ENCODE peak calls at places on chromosomes 7 and 10, in five cellular contexts. C is HCT116, O is mammary epithelial cell, Y is fibroblast of lung, R is HepG2. Z is an unnamed sample.

GRCh38 chr7:84040365-84040764 is 154.2 kb downstream of the SEMA3A start:
- DNase-seq in Y (no peak), O (no peak), R (peak; percentile 84), C (no peak), Z (peak; percentile 77)

GRCh38 chr10:117699436-117700075 is 157.0 kb downstream of the EMX2 start:
- DNase-seq in R (no peak), Y (no peak), O (peak; percentile 64), C (no peak), Z (no peak)

GRCh38 chr10:132674311-132674710 is 111.6 kb downstream of the NKX6-2 start:
- DNase-seq in O (no peak), Y (no peak), R (no peak), C (no peak), Z (no peak)

GRCh38 chr7:141646826-141647480 is 55.0 kb downstream of the DENND11 start:
- DNase-seq in R (no peak), Y (no peak), O (no peak), C (no peak), Z (no peak)

GRCh38 chr10:20871970-20872369 is 25.1 kb downstream of the NEBL start:
- DNase-seq in R (no peak), C (no peak), O (no peak), Y (no peak), Z (no peak)

GRCh38 chr7:20275637-20276036 is 55.1 kb upstream of the ITGB8 start:
- DNase-seq in Y (no peak), O (no peak), C (no peak), R (no peak), Z (no peak)

GRCh38 chr7:43953071-43953470 is 26.8 kb downstream of the UBE2D4 start:
- DNase-seq in C (no peak), R (no peak), Y (no peak), O (no peak), Z (no peak)

GRCh38 chr7:30977896-30978564 is 14.3 kb downstream of the GHRHR start:
- DNase-seq in C (peak; percentile 33), O (peak; percentile 21), R (peak; percentile 32), Y (peak; percentile 8), Z (no peak)

GRCh38 chr10:132632851-132633684 is 95.5 kb downstream of the INPP5A start:
- DNase-seq in Y (no peak), R (no peak), C (no peak), O (no peak), Z (no peak)

GRCh38 chr10:130423455-130424305 is 287.5 kb downstream of the GLRX3 start:
- DNase-seq in Y (no peak), O (no peak), C (no peak), R (no peak), Z (no peak)

GRCh38 chr7:38748056-38748610 is 117.0 kb upstream of the AMPH start:
- DNase-seq in O (no peak), R (no peak), C (no peak), Y (peak; percentile 27), Z (peak; percentile 26)

GRCh38 chr7:152683297-152683696 is 7.4 kb upstream of the XRCC2 start:
- DNase-seq in Y (no peak), R (no peak), C (no peak), O (no peak), Z (no peak)

GRCh38 chr7:17248527-17248926 is 49.9 kb upstream of the AHR start:
- DNase-seq in R (no peak), C (no peak), Y (no peak), O (no peak), Z (no peak)

GRCh38 chr7:41918597-41918996 is 215.7 kb upstream of the INHBA start:
- DNase-seq in C (no peak), O (peak; percentile 67), Y (peak; percentile 87), R (no peak), Z (no peak)

GRCh38 chr10:110775406-110775805 is 96.3 kb upstream of the PDCD4 start:
- DNase-seq in R (no peak), Y (no peak), O (no peak), C (no peak), Z (no peak)

GRCh38 chr10:110772454-110773025 is 99.2 kb upstream of the PDCD4 start:
- DNase-seq in O (no peak), Y (no peak), C (no peak), R (no peak), Z (no peak)

GRCh38 chr10:110775022-110775379 is 96.7 kb upstream of the PDCD4 start:
- DNase-seq in C (peak; percentile 87), R (peak; percentile 48), O (peak; percentile 14), Y (no peak), Z (no peak)

GRCh38 chr10:110774069-110775021 is 97.4 kb upstream of the PDCD4 start:
- DNase-seq in C (peak; percentile 92), R (peak; percentile 55), O (peak; percentile 88), Y (peak; percentile 38), Z (no peak)

GRCh38 chr10:110773693-110774068 is 98.0 kb upstream of the PDCD4 start:
- DNase-seq in O (no peak), Y (no peak), R (no peak), C (no peak), Z (no peak)
- H3K4me1 ChIP-seq in O (peaks cover 17% of the 10 kb centered on the region), Y (no peaks in the 10 kb centered on the region), R (peaks cover 24% of the 10 kb centered on the region), C (peaks cover 36% of the 10 kb centered on the region), Z (no peaks in the 10 kb centered on the region)

DNA sequence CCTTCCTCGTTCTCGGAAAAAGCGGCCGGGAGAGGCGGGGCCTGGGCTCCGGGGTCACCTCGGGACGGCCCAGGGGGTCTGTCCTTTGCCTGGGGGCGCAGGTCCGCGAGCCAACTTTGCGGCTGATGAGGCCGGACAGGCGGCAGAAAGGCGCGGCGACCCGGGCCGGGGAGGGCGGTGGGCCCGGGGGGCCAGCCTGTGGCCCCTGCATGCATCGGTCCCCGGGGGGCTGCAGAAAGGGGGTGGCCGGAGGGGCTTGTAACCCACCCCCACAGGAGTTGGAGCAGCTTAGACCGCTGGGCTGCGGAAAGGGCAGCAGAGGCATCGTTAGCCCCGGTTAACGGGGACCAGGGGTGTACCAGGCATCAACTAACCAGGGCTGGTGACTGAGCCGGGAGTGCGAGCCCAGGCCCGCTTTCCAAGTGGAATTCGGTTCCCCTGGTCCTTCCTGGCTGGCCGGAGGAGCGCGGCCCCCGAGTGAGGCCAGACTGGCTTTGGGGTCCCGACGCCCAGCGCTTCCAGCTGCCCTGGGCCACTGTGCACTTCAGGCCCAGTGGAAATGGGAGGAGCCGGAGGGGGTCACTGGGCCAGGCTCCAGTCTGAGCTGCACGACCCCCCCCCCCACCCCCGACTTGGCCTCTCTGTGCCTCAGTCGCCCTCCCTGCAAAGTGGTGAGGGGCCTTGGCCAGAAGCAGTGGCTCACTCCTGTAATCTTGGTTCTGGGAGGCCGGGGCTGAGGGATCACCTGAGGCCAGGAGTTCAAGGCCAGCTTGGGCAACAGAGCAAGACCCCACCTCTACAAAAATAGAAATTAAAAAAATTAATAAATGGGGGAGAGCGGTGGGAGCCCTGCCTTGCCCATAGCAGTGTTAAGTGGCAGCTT is 919 bp downstream of the SLC29A4 start:
- DNase-seq in Y (no peak), R (peak; percentile 9), O (no peak), C (no peak), Z (no peak)
- TF ChIP-seq EZH2 in Y (no peak), R (no peak), O (no peak), C (no peak), Z (no peak)

GRCh38 chr10:80406249-80406648 is 2.1 kb upstream of the PRXL2A start:
- DNase-seq in Y (no peak), R (no peak), C (no peak), O (no peak), Z (no peak)

GRCh38 chr10:80407836-80408197 is 534 bp upstream of the PRXL2A start:
- DNase-seq in C (peak; percentile 37), R (peak; percentile 63), O (peak; percentile 69), Y (no peak), Z (no peak)

GRCh38 chr10:80410122-80410521 is 1.8 kb downstream of the PRXL2A start:
- DNase-seq in R (no peak), O (no peak), C (no peak), Y (no peak), Z (no peak)

GRCh38 chr10:80409121-80409520 is 770 bp downstream of the PRXL2A start:
- DNase-seq in C (no peak), Y (no peak), R (no peak), O (no peak), Z (no peak)

DNA sequence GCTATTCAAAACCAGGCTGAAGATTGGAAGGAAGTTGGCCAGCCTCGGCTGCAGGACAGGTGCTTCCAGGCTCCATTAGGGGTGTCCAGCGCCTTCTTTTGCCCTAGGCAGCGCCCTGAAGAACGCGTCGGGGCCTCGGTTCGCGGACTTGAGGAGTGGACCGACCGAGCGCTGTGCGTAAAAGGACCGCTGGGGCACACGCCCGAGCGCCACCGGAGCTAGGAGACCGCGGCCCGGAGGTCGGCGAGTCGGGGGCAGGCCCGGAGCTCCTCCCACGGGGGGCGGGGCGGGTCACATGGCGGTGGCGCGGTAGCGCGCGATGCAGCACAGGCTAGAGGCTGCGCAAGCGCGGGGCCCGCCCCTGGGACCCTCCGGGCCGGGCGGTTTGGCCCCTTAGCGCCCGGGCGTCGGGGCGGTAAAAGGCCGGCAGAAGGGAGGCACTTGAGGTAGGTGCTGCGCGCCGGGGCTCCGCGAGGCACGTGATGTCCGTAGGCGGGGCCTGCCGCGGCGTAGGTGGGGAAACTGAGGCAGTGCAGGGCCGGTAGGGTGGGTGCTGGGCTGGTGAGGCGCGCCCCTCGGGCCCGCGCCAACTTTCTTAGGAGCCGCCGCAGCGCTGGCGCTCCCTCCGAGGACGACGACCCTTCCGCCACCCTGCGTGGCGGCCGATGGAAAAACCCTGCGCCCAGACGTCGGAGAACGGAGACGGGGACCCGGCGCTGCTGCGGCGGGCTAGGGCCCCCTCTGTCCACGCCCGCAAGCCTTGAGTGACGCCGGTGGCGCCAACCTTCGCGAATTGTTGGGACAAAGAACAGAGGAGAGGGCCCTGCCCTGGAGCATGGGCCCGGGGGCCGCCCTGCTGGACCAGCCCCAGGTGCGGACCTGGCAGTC is at the start of gene PRXL2A:
- DNase-seq in R (peak; percentile 74), O (no peak), C (no peak), Y (peak; percentile 35), Z (peak; percentile 85)
- H3K4me1 ChIP-seq in R (peaks cover 67% of the 10 kb centered on the region), O (peaks cover 38% of the 10 kb centered on the region), C (peaks cover 3% of the 10 kb centered on the region), Y (no peaks in the 10 kb centered on the region), Z (peaks cover 55% of the 10 kb centered on the region)

GRCh38 chr7:122315507-122316466 is 11.2 kb upstream of the FEZF1 start:
- DNase-seq in R (no peak), O (no peak), Y (no peak), C (no peak), Z (peak; percentile 26)

GRCh38 chr7:122312789-122313188 is 8.2 kb upstream of the FEZF1 start:
- DNase-seq in R (no peak), O (no peak), C (no peak), Y (no peak), Z (no peak)

GRCh38 chr7:122311719-122312118 is 7.2 kb upstream of the FEZF1 start:
- DNase-seq in R (no peak), Y (no peak), C (no peak), O (no peak), Z (peak; percentile 36)

GRCh38 chr7:122316467-122317394 is 12.2 kb upstream of the FEZF1 start:
- DNase-seq in C (no peak), R (peak; percentile 29), O (no peak), Y (no peak), Z (peak; percentile 46)

DNA sequence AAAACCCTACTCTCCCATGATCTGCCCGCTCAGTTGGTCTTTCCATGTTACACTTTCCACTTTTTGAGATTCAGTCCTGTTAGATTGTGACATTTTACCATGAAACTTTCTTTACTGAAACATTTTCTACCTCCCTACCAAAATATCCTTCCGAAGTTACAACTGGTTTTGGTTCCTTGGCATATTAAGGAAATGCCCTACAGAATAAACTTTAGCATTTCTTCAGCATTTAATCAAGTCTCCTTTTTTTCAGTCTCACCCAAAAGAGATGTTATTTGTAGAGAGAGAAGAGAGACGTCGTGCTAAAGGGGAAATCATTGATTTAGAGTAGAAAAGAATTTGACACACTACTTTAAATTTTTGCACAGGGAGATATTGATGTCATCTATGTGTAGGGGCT is 9.7 kb upstream of the FEZF1 start:
- DNase-seq in Y (no peak), C (no peak), O (no peak), R (no peak), Z (no peak)
- TF ChIP-seq EZH2 in Y (no peak), C (no peak), O (no peak), R (no peak), Z (no peak)

GRCh38 chr10:32346551-32347362 is at the start of gene EPC1:
- DNase-seq in O (peak; percentile 85), R (peak; percentile 74), Y (peak; percentile 90), C (peak; percentile 71), Z (peak; percentile 94)
- H3K4me1 ChIP-seq in O (peaks cover 17% of the 10 kb centered on the region), R (peaks cover 73% of the 10 kb centered on the region), Y (no peaks in the 10 kb centered on the region), C (peaks cover 4% of the 10 kb centered on the region), Z (peaks cover 47% of the 10 kb centered on the region)